ENCODE peak calls at places on chromosome X, in ten cellular contexts. R is activated naive CD4-positive, alpha-beta T cell treated with anti-CD3 and anti-CD28 coated beads, Interleukin-2, amount 50 U/mL, for 16 hours; L is neural progenitor cell; D is Jurkat, Clone E6-1; V is RWPE1; Q is EH; F is CD14-positive monocyte; I is neural crest cell; A is esophagus muscularis mucosa; H is activated CD4-positive, alpha-beta T cell treated with anti-CD3 and anti-CD28 coated beads, Interleukin-2, amount 10 ng/mL, durations not matched to agents 7 days and 5 days. B is an unnamed sample.

GRCh38 chrX:22950278-22951266 is 49.2 kb upstream of the DDX53 start:
- DNase-seq in R (no peak), L (no peak), D (no peak), V (peak; percentile 46), Q (peak; percentile 92), F (peak; percentile 41), I (no peak), A (no peak), H (no peak), B (peak; percentile 74)

GRCh38 chrX:41689711-41690110 is 938 bp downstream of the GPR34 start:
- DNase-seq in R (no peak), L (no peak), D (no peak), V (no peak), Q (no peak), F (no peak), I (no peak), A (no peak), H (no peak), B (no peak)

GRCh38 chrX:53456254-53456653 is 22.1 kb upstream of the HSD17B10 start:
- DNase-seq in R (no peak), L (no peak), D (no peak), V (no peak), Q (peak; percentile 72), F (no peak), I (no peak), A (no peak), H (no peak), B (no peak)

GRCh38 chrX:133992877-133993276 is 7.5 kb upstream of the GPC3 start:
- DNase-seq in R (no peak), L (no peak), D (no peak), V (no peak), Q (no peak), F (no peak), I (no peak), A (no peak), H (no peak), B (no peak)

GRCh38 chrX:115409551-115409950 is 120.0 kb downstream of the LUZP4 start:
- DNase-seq in R (no peak), L (no peak), D (no peak), V (no peak), Q (peak; percentile 6), F (no peak), I (no peak), A (no peak), H (no peak), B (no peak)

GRCh38 chrX:3712870-3713224 is 602 bp downstream of the PRKX start:
- DNase-seq in R (no peak), L (no peak), D (no peak), V (no peak), Q (no peak), F (peak; percentile 39), I (no peak), A (no peak), H (peak; percentile 7), B (no peak)

GRCh38 chrX:87702795-87703194 is 185.2 kb downstream of the KLHL4 start:
- DNase-seq in R (no peak), L (no peak), D (no peak), V (no peak), Q (no peak), F (no peak), I (no peak), A (no peak), H (no peak), B (no peak)

GRCh38 chrX:140709421-140709846 is at the start of gene LINC00632:
- DNase-seq in R (no peak), L (peak; percentile 51), D (no peak), V (no peak), Q (no peak), F (no peak), I (peak; percentile 2), A (no peak), H (no peak), B (no peak)

GRCh38 chrX:10240918-10241317 is 84.1 kb downstream of the CLCN4 start:
- DNase-seq in R (no peak), L (no peak), D (no peak), V (no peak), Q (peak; percentile 86), F (no peak), I (no peak), A (no peak), H (no peak), B (peak; percentile 75)

GRCh38 chrX:119887721-119888425 is 7.8 kb upstream of the AKAP14 start:
- DNase-seq in R (peak; percentile 54), L (peak; percentile 83), D (no peak), V (peak; percentile 20), Q (peak; percentile 65), F (peak; percentile 62), I (peak; percentile 74), A (no peak), H (peak; percentile 42), B (no peak)

GRCh38 chrX:36087366-36087765 is 167.8 kb downstream of the CFAP47 start:
- DNase-seq in R (no peak), L (no peak), D (no peak), V (no peak), Q (no peak), F (no peak), I (no peak), A (no peak), H (no peak), B (no peak)

GRCh38 chrX:154531626-154532025 is 15.0 kb downstream of the G6PD start:
- DNase-seq in R (no peak), L (no peak), D (no peak), V (no peak), Q (peak; percentile 86), F (no peak), I (no peak), A (no peak), H (no peak), B (no peak)

GRCh38 chrX:101658661-101659477 is 781 bp downstream of the ARMCX2 start:
- DNase-seq in R (peak; percentile 65), L (peak; percentile 79), D (no peak), V (peak; percentile 29), Q (peak; percentile 67), F (no peak), I (peak; percentile 45), A (no peak), H (peak; percentile 57), B (no peak)

GRCh38 chrX:145609951-145610511 is 207.6 kb upstream of the SLITRK2 start:
- DNase-seq in R (no peak), L (no peak), D (no peak), V (peak; percentile 31), Q (no peak), F (no peak), I (no peak), A (no peak), H (no peak), B (peak; percentile 2)

GRCh38 chrX:73525928-73526690 is 36.9 kb upstream of the CHIC1 start:
- DNase-seq in R (no peak), L (peak; percentile 31), D (no peak), V (no peak), Q (no peak), F (no peak), I (no peak), A (no peak), H (no peak), B (no peak)

GRCh38 chrX:64571011-64571410 is 175.8 kb upstream of the MTMR8 start:
- DNase-seq in R (no peak), L (peak; percentile 45), D (no peak), V (no peak), Q (no peak), F (no peak), I (no peak), A (no peak), H (no peak), B (no peak)

GRCh38 chrX:97026406-97026805 is 142.7 kb downstream of the RPA4 start:
- DNase-seq in R (no peak), L (peak; percentile 72), D (peak; percentile 0), V (no peak), Q (no peak), F (no peak), I (no peak), A (no peak), H (no peak), B (no peak)

GRCh38 chrX:30570505-30570904 is 7.1 kb downstream of the TASL start:
- DNase-seq in R (no peak), L (no peak), D (no peak), V (no peak), Q (peak; percentile 32), F (no peak), I (no peak), A (no peak), H (no peak), B (no peak)

GRCh38 chrX:36963852-36964251 is 44.3 kb upstream of the FAM47C start:
- DNase-seq in R (no peak), L (peak; percentile 15), D (no peak), V (no peak), Q (no peak), F (no peak), I (no peak), A (no peak), H (no peak), B (no peak)

GRCh38 chrX:136147320-136147901 is at the start of gene FHL1:
- DNase-seq in R (peak; percentile 59), L (peak; percentile 75), D (no peak), V (peak; percentile 42), Q (peak; percentile 20), F (no peak), I (peak; percentile 31), A (no peak), H (peak; percentile 45), B (no peak)

GRCh38 chrX:13120017-13120416 is 75.6 kb upstream of the FAM9C start:
- DNase-seq in R (no peak), L (peak; percentile 9), D (no peak), V (no peak), Q (peak; percentile 52), F (no peak), I (no peak), A (no peak), H (no peak), B (no peak)

GRCh38 chrX:124230573-124231300 is 101.7 kb upstream of the TEX13D start:
- DNase-seq in R (no peak), L (peak; percentile 18), D (no peak), V (no peak), Q (no peak), F (no peak), I (no peak), A (no peak), H (no peak), B (no peak)

GRCh38 chrX:153381684-153382532 is 19.2 kb downstream of the PNMA6E start:
- DNase-seq in R (peak; percentile 14), L (peak; percentile 43), D (peak; percentile 37), V (peak; percentile 27), Q (peak; percentile 75), F (no peak), I (no peak), A (no peak), H (peak; percentile 28), B (no peak)